ENCODE peak calls at places on chromosomes 5 and 9, in seven cellular contexts. S is psoas muscle, C is AG08396, J is NCI-H774, L is OCI-M1, A is AG09319, M is T-helper 2 cell. B is an unnamed sample.

GRCh38 chr9:78038620-78039300 is 7.1 kb upstream of the GNAQ start:
- DNase-seq in S (no peak), C (no peak), J (no peak), L (peak; percentile 59), A (no peak), M (no peak), B (no peak)

GRCh38 chr5:31758803-31759425 is 120.0 kb downstream of the PDZD2 start:
- DNase-seq in S (no peak), C (no peak), J (no peak), L (no peak), A (no peak), M (no peak), B (no peak)

GRCh38 chr5:39148983-39149534 is 70.3 kb downstream of the FYB1 start:
- DNase-seq in S (no peak), C (no peak), J (no peak), L (peak; percentile 72), A (no peak), M (peak; percentile 49), B (no peak)

GRCh38 chr9:27349681-27350080 is 52.7 kb upstream of the EQTN start:
- DNase-seq in S (no peak), C (no peak), J (no peak), L (no peak), A (no peak), M (no peak), B (no peak)

GRCh38 chr5:123549256-123549904 is 37.4 kb downstream of the CSNK1G3 start:
- DNase-seq in S (no peak), C (no peak), J (no peak), L (no peak), A (no peak), M (peak; percentile 90), B (no peak)

GRCh38 chr5:56323505-56323904 is 90.4 kb upstream of the ANKRD55 start:
- DNase-seq in S (no peak), C (peak; percentile 62), J (no peak), L (no peak), A (no peak), M (peak; percentile 59), B (peak; percentile 62)

GRCh38 chr5:131635755-131636479 is 888 bp upstream of the RAPGEF6 start:
- DNase-seq in S (no peak), C (peak; percentile 8), J (no peak), L (peak; percentile 75), A (no peak), M (peak; percentile 41), B (no peak)

GRCh38 chr5:61162010-61162831 is at the start of gene SMIM15:
- DNase-seq in S (peak; percentile 94), C (peak; percentile 90), J (peak; percentile 92), L (peak; percentile 95), A (peak; percentile 62), M (peak; percentile 92), B (peak; percentile 80)

GRCh38 chr9:68775003-68775730 is 70.1 kb downstream of the PIP5K1B start:
- DNase-seq in S (peak; percentile 46), C (no peak), J (no peak), L (peak; percentile 93), A (no peak), M (no peak), B (no peak)

GRCh38 chr9:107635137-107635802 is 145.7 kb upstream of the KLF4 start:
- DNase-seq in S (no peak), C (no peak), J (no peak), L (peak; percentile 42), A (no peak), M (no peak), B (peak; percentile 21)

GRCh38 chr9:69542942-69543704 is 129.0 kb downstream of the APBA1 start:
- DNase-seq in S (no peak), C (no peak), J (peak; percentile 34), L (no peak), A (no peak), M (no peak), B (no peak)

GRCh38 chr5:168086736-168087135 is 204.7 kb upstream of the WWC1 start:
- DNase-seq in S (no peak), C (no peak), J (no peak), L (no peak), A (no peak), M (no peak), B (no peak)

GRCh38 chr9:23444658-23445057 is 381.4 kb downstream of the ELAVL2 start:
- DNase-seq in S (no peak), C (no peak), J (no peak), L (no peak), A (no peak), M (no peak), B (no peak)

GRCh38 chr5:172747471-172747870 is 23.5 kb downstream of the DUSP1 start:
- DNase-seq in S (no peak), C (no peak), J (no peak), L (no peak), A (no peak), M (no peak), B (no peak)

GRCh38 chr9:131968632-131969031 is 111.0 kb downstream of the MED27 start:
- DNase-seq in S (no peak), C (no peak), J (no peak), L (no peak), A (no peak), M (no peak), B (no peak)

GRCh38 chr9:9771314-9771713 is 841.5 kb downstream of the PTPRD start:
- DNase-seq in S (no peak), C (no peak), J (no peak), L (no peak), A (no peak), M (no peak), B (no peak)

GRCh38 chr5:1090538-1090937 is 21.3 kb downstream of the SLC12A7 start:
- DNase-seq in S (peak; percentile 71), C (no peak), J (no peak), L (no peak), A (no peak), M (no peak), B (no peak)

GRCh38 chr5:126673477-126673876 is 72.7 kb downstream of the PHAX start:
- DNase-seq in S (no peak), C (no peak), J (no peak), L (no peak), A (no peak), M (no peak), B (no peak)

GRCh38 chr9:105385372-105385985 is 62.4 kb upstream of the FSD1L start:
- DNase-seq in S (no peak), C (no peak), J (no peak), L (peak; percentile 93), A (no peak), M (peak; percentile 61), B (peak; percentile 27)

GRCh38 chr5:1805736-1806135 is 4.5 kb downstream of the NDUFS6 start:
- DNase-seq in S (no peak), C (no peak), J (no peak), L (no peak), A (no peak), M (no peak), B (no peak)

GRCh38 chr5:170740586-170741205 is 42.8 kb upstream of the GABRP start:
- DNase-seq in S (no peak), C (no peak), J (no peak), L (no peak), A (no peak), M (no peak), B (no peak)

GRCh38 chr9:26809795-26810194 is 82.8 kb downstream of the CAAP1 start:
- DNase-seq in S (no peak), C (peak; percentile 9), J (no peak), L (no peak), A (peak; percentile 18), M (no peak), B (peak; percentile 58)

GRCh38 chr9:4508246-4508906 is 18.1 kb downstream of the SLC1A1 start:
- DNase-seq in S (no peak), C (peak; percentile 47), J (no peak), L (no peak), A (no peak), M (no peak), B (peak; percentile 55)

GRCh38 chr5:115374057-115374775 is 77.8 kb upstream of the CCDC112 start:
- DNase-seq in S (no peak), C (no peak), J (no peak), L (no peak), A (no peak), M (no peak), B (no peak)

GRCh38 chr9:123620258-123620657 is 264.3 kb downstream of the CRB2 start:
- DNase-seq in S (no peak), C (no peak), J (no peak), L (peak; percentile 15), A (no peak), M (no peak), B (no peak)

GRCh38 chr9:86941196-86941595 is 6.1 kb downstream of the GAS1 start:
- DNase-seq in S (no peak), C (no peak), J (no peak), L (no peak), A (no peak), M (no peak), B (no peak)

GRCh38 chr5:148816822-148817221 is 9.6 kb upstream of the ADRB2 start:
- DNase-seq in S (no peak), C (no peak), J (no peak), L (no peak), A (no peak), M (no peak), B (no peak)